ENCODE peak calls at places on chromosome 6, in seven cellular contexts. One of them, this sample, is unnamed.

GRCh38 chr6:42302441-42302840 is 84.8 kb upstream of the MRPS10 start:
- DNase-seq in IMR-90: peak
- DNase-seq in H9: no peak
- DNase-seq in neuronal stem cell: no peak
- DNase-seq in H1: no peak
- DNase-seq in mesenchymal stem cell: no peak
- DNase-seq in trophoblast cell: no peak
- DNase-seq in this sample: no peak

GRCh38 chr6:161630674-161631073 is 356.8 kb upstream of the AGPAT4 start:
- DNase-seq in IMR-90: no peak
- DNase-seq in H9: no peak
- DNase-seq in neuronal stem cell: no peak
- DNase-seq in H1: no peak
- DNase-seq in mesenchymal stem cell: no peak
- DNase-seq in trophoblast cell: no peak
- DNase-seq in this sample: no peak

GRCh38 chr6:132868057-132868456 is 53.7 kb downstream of the RPS12 start:
- DNase-seq in IMR-90: no peak
- DNase-seq in H9: no peak
- DNase-seq in neuronal stem cell: no peak
- DNase-seq in H1: no peak
- DNase-seq in mesenchymal stem cell: no peak
- DNase-seq in trophoblast cell: no peak
- DNase-seq in this sample: no peak

GRCh38 chr6:71745525-71745924 is 140.8 kb upstream of the RIMS1 start:
- DNase-seq in IMR-90: no peak
- DNase-seq in H9: peak
- DNase-seq in neuronal stem cell: no peak
- DNase-seq in H1: no peak
- DNase-seq in mesenchymal stem cell: no peak
- DNase-seq in trophoblast cell: no peak
- DNase-seq in this sample: peak

GRCh38 chr6:132819405-132820145 is 5.2 kb downstream of the RPS12 start:
- DNase-seq in IMR-90: peak
- DNase-seq in H9: no peak
- DNase-seq in neuronal stem cell: no peak
- DNase-seq in H1: no peak
- DNase-seq in mesenchymal stem cell: peak
- DNase-seq in trophoblast cell: peak
- DNase-seq in this sample: no peak

GRCh38 chr6:35203680-35204079 is 10.1 kb upstream of the SCUBE3 start:
- DNase-seq in IMR-90: no peak
- DNase-seq in H9: no peak
- DNase-seq in neuronal stem cell: no peak
- DNase-seq in H1: no peak
- DNase-seq in mesenchymal stem cell: no peak
- DNase-seq in trophoblast cell: no peak
- DNase-seq in this sample: no peak

GRCh38 chr6:27188206-27188884 is 59.2 kb upstream of the PRSS16 start:
- DNase-seq in IMR-90: peak
- DNase-seq in H9: peak
- DNase-seq in neuronal stem cell: peak
- DNase-seq in H1: no peak
- DNase-seq in mesenchymal stem cell: peak
- DNase-seq in trophoblast cell: peak
- DNase-seq in this sample: peak

GRCh38 chr6:22664968-22665367 is 95.6 kb downstream of the HDGFL1 start:
- DNase-seq in IMR-90: no peak
- DNase-seq in H9: no peak
- DNase-seq in neuronal stem cell: no peak
- DNase-seq in H1: no peak
- DNase-seq in mesenchymal stem cell: no peak
- DNase-seq in trophoblast cell: no peak
- DNase-seq in this sample: no peak

GRCh38 chr6:14393910-14394309 is 276.3 kb downstream of the CD83 start:
- DNase-seq in IMR-90: no peak
- DNase-seq in H9: no peak
- DNase-seq in neuronal stem cell: no peak
- DNase-seq in H1: no peak
- DNase-seq in mesenchymal stem cell: no peak
- DNase-seq in trophoblast cell: no peak
- DNase-seq in this sample: no peak

GRCh38 chr6:108650781-108651180 is 90.1 kb downstream of the FOXO3 start:
- DNase-seq in IMR-90: peak
- DNase-seq in H9: no peak
- DNase-seq in neuronal stem cell: no peak
- DNase-seq in H1: no peak
- DNase-seq in mesenchymal stem cell: peak
- DNase-seq in trophoblast cell: no peak
- DNase-seq in this sample: no peak

GRCh38 chr6:31734703-31735500 is 1.4 kb downstream of the CLIC1 start:
- DNase-seq in IMR-90: peak
- DNase-seq in H9: peak
- DNase-seq in neuronal stem cell: peak
- DNase-seq in H1: peak
- DNase-seq in mesenchymal stem cell: peak
- DNase-seq in trophoblast cell: no peak
- DNase-seq in this sample: peak

GRCh38 chr6:116483616-116484015 is 22.4 kb downstream of the CALHM6 start:
- DNase-seq in IMR-90: no peak
- DNase-seq in H9: no peak
- DNase-seq in neuronal stem cell: no peak
- DNase-seq in H1: no peak
- DNase-seq in mesenchymal stem cell: no peak
- DNase-seq in trophoblast cell: no peak
- DNase-seq in this sample: no peak

DNA sequence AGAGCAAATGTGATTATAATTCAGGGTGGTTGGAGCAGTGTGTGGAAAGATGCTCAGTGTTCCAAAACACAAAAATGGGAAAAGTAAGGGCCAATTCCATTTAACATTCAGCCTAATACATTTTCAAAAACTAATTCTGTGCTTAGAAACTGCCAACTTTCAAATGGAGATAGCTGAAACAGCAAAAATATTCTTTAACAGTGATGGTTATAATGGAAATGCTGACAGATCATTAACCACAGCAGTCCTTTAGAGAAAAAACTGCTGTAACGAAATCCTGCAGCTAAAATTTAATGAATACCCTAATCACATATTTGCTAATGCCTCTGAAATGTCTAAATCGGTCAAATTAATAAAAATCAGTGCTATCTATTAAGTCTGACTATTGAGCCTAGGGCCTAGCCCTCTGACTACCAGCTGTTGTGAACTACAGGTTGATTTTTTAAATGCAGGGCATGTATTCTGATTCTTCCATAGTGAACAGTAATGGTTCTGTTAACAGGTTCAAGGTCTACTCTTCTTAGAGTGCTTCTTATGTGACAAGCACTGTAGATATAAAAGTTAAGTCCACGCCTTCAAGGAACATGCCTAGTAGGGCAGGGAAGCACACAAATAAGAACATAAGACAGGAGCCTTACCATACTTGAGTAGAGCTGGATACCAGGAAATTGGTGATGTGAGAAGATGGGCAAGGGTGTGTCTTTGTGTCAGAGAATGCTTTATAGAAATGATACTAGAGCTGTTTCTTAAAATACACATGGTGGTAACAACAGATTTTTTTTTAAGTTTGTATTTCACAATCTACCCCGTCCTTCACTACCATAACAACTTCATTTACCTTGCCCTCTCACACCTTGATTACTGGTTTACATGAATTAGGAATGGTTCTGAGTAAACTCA is 45.7 kb downstream of the RARS2 start:
- DNase-seq in IMR-90: no peak
- DNase-seq in H9: no peak
- DNase-seq in neuronal stem cell: no peak
- DNase-seq in H1: no peak
- DNase-seq in mesenchymal stem cell: no peak
- DNase-seq in trophoblast cell: no peak
- DNase-seq in this sample: no peak
- H2BK120ac ChIP-seq in IMR-90: no peak
- H2BK120ac ChIP-seq in H9: no peak
- H2BK120ac ChIP-seq in neuronal stem cell: no peak
- H2BK120ac ChIP-seq in H1: no peak
- H2BK120ac ChIP-seq in mesenchymal stem cell: no peak
- H2BK120ac ChIP-seq in trophoblast cell: no peak
- H2BK120ac ChIP-seq in this sample: no peak

DNA sequence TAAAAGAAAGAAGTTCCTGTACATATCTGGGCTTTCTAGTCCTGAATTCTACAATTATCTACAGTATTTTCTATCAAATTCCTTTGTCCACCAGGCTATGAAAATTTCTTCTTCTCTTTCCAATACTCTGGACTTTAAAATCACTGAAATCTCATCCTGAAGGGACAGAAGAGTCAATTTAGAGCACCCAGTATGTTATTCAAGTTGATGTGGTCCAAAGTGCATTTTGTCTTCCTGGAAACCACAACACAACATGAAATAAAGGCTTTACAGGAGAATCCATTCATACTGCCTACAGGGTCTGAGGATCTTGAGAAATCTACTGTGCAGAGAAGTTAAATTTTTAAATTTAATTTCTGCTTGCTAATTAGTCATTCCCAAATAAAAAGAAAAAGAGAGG is 94.9 kb upstream of the ADGRF1 start:
- DNase-seq in IMR-90: no peak
- DNase-seq in H9: no peak
- DNase-seq in neuronal stem cell: no peak
- DNase-seq in H1: no peak
- DNase-seq in mesenchymal stem cell: no peak
- DNase-seq in trophoblast cell: no peak
- DNase-seq in this sample: no peak
- H2BK120ac ChIP-seq in IMR-90: peak
- H2BK120ac ChIP-seq in H9: no peak
- H2BK120ac ChIP-seq in neuronal stem cell: no peak
- H2BK120ac ChIP-seq in H1: no peak
- H2BK120ac ChIP-seq in mesenchymal stem cell: no peak
- H2BK120ac ChIP-seq in trophoblast cell: no peak
- H2BK120ac ChIP-seq in this sample: no peak

GRCh38 chr6:127481628-127482027 is 22.4 kb upstream of the KIAA0408 start:
- DNase-seq in IMR-90: peak
- DNase-seq in H9: no peak
- DNase-seq in neuronal stem cell: no peak
- DNase-seq in H1: no peak
- DNase-seq in mesenchymal stem cell: peak
- DNase-seq in trophoblast cell: no peak
- DNase-seq in this sample: peak

GRCh38 chr6:127484207-127484858 is 25.1 kb upstream of the KIAA0408 start:
- DNase-seq in IMR-90: peak
- DNase-seq in H9: no peak
- DNase-seq in neuronal stem cell: no peak
- DNase-seq in H1: no peak
- DNase-seq in mesenchymal stem cell: peak
- DNase-seq in trophoblast cell: no peak
- DNase-seq in this sample: no peak

GRCh38 chr6:127482318-127482717 is 23.1 kb upstream of the KIAA0408 start:
- DNase-seq in IMR-90: no peak
- DNase-seq in H9: no peak
- DNase-seq in neuronal stem cell: no peak
- DNase-seq in H1: no peak
- DNase-seq in mesenchymal stem cell: no peak
- DNase-seq in trophoblast cell: no peak
- DNase-seq in this sample: no peak

GRCh38 chr6:127481081-127481480 is 21.9 kb upstream of the KIAA0408 start:
- DNase-seq in IMR-90: peak
- DNase-seq in H9: no peak
- DNase-seq in neuronal stem cell: no peak
- DNase-seq in H1: no peak
- DNase-seq in mesenchymal stem cell: peak
- DNase-seq in trophoblast cell: no peak
- DNase-seq in this sample: no peak

DNA sequence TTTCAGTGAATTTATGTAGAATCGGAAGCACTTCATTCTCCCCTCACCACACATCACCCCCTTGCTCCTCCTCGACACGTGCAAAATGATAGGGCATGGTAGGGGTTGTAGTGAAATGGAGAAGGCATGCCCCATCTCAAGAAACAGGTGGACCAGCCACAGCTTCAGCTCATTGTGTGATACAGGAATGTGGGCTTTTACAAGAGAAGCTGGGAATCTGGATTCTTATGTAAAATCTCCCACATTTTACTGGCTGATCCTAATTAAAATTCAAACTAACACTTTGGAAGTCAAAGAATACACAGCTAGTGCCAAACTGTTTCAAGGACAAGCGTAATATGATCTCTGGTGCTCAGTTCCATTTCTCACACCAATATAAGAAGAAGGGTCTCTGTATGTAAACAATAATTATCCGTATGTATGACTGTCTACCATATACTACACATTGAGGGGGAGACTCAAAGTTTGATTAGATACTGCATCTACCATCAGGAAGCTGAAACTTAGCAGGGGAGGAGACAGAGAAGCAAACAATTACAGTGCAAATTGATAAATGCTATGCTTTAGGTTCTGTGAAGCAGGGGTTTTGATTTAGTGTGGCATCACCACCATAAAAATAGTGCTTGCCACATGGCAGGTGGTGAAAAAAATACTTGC is 24.3 kb upstream of the KIAA0408 start:
- DNase-seq in IMR-90: no peak
- DNase-seq in H9: peak
- DNase-seq in neuronal stem cell: no peak
- DNase-seq in H1: peak
- DNase-seq in mesenchymal stem cell: no peak
- DNase-seq in trophoblast cell: no peak
- DNase-seq in this sample: peak
- H2BK120ac ChIP-seq in IMR-90: no peak
- H2BK120ac ChIP-seq in H9: no peak
- H2BK120ac ChIP-seq in neuronal stem cell: no peak
- H2BK120ac ChIP-seq in H1: peak
- H2BK120ac ChIP-seq in mesenchymal stem cell: no peak
- H2BK120ac ChIP-seq in trophoblast cell: no peak
- H2BK120ac ChIP-seq in this sample: no peak

GRCh38 chr6:152391179-152391880 is 245.8 kb downstream of the SYNE1 start:
- DNase-seq in IMR-90: peak
- DNase-seq in H9: no peak
- DNase-seq in neuronal stem cell: no peak
- DNase-seq in H1: no peak
- DNase-seq in mesenchymal stem cell: no peak
- DNase-seq in trophoblast cell: no peak
- DNase-seq in this sample: no peak
- H2BK120ac ChIP-seq in IMR-90: no peak
- H2BK120ac ChIP-seq in H9: no peak
- H2BK120ac ChIP-seq in neuronal stem cell: no peak
- H2BK120ac ChIP-seq in H1: no peak
- H2BK120ac ChIP-seq in mesenchymal stem cell: no peak
- H2BK120ac ChIP-seq in trophoblast cell: no peak
- H2BK120ac ChIP-seq in this sample: no peak